ENCODE peak calls at places on chromosomes 5 and 9, in seven cellular contexts. A, S, Y, L, D, P and B are unnamed samples.

GRCh38 chr5:73564018-73564417 is 1.4 kb downstream of the ANKRA2 start:
- DNase-seq in A (no peak), L (no peak), Y (peak), P (no peak), S (no peak), D (no peak), B (no peak)

GRCh38 chr5:139914218-139914807 is 118.7 kb downstream of the PSD2 start:
- DNase-seq in Y (no peak), P (no peak), L (no peak), A (no peak), D (no peak), S (no peak), B (no peak)

GRCh38 chr5:161687316-161687715 is 1.8 kb downstream of the GABRA6 start:
- DNase-seq in A (no peak), Y (no peak), L (no peak), S (no peak), P (no peak), D (no peak), B (no peak)

GRCh38 chr9:91898451-91899433 is 51.3 kb downstream of the ROR2 start:
- DNase-seq in L (no peak), P (peak), S (peak), D (no peak), A (no peak), Y (no peak), B (no peak)

GRCh38 chr9:130780865-130781504 is 54.1 kb upstream of the ABL1 start:
- DNase-seq in A (no peak), S (no peak), Y (peak), P (peak), L (no peak), D (peak), B (no peak)

GRCh38 chr9:38026840-38027527 is 42.0 kb downstream of the SHB start:
- DNase-seq in Y (no peak), P (no peak), D (no peak), S (no peak), L (no peak), A (no peak), B (no peak)

GRCh38 chr5:64505769-64506566 is at the start of gene RGS7BP:
- DNase-seq in Y (peak), D (no peak), P (peak), A (peak), S (no peak), L (peak), B (no peak)

GRCh38 chr9:137277329-137278041 is at the start of gene TOR4A:
- DNase-seq in A (no peak), D (peak), Y (peak), P (peak), S (peak), L (peak), B (peak)

GRCh38 chr9:36193049-36193448 is 2.3 kb downstream of the CLTA start:
- DNase-seq in Y (no peak), L (no peak), P (peak), D (no peak), A (no peak), S (no peak), B (no peak)

GRCh38 chr5:176908677-176909358 is 9.7 kb upstream of the HK3 start:
- DNase-seq in Y (no peak), A (no peak), L (no peak), P (no peak), S (no peak), D (no peak), B (no peak)

GRCh38 chr5:131209506-131210191 is 38.9 kb downstream of the LYRM7 start:
- DNase-seq in A (no peak), S (no peak), D (no peak), L (peak), Y (no peak), P (no peak), B (peak)

GRCh38 chr5:74538206-74538661 is 102.3 kb downstream of the ENC1 start:
- DNase-seq in Y (peak), A (no peak), L (no peak), S (no peak), D (peak), P (peak), B (no peak)

GRCh38 chr5:73663860-73664240 is 37.9 kb downstream of the ARHGEF28 start:
- DNase-seq in L (peak), A (no peak), P (no peak), S (no peak), D (no peak), Y (no peak), B (peak)

GRCh38 chr9:129323999-129324553 is 146.0 kb upstream of the IER5L start:
- DNase-seq in S (no peak), A (no peak), L (no peak), D (no peak), P (no peak), Y (no peak), B (no peak)

GRCh38 chr9:20659474-20659962 is 24.5 kb upstream of the FOCAD start:
- DNase-seq in Y (no peak), L (no peak), A (no peak), P (no peak), D (no peak), S (no peak), B (no peak)

GRCh38 chr9:976258-976804 is at the start of gene DMRT3:
- DNase-seq in P (no peak), S (no peak), Y (no peak), L (peak), A (no peak), D (no peak), B (no peak)

GRCh38 chr5:77971965-77972544 is 195.9 kb upstream of the TBCA start:
- DNase-seq in D (no peak), Y (no peak), L (peak), A (no peak), S (no peak), P (no peak), B (no peak)

GRCh38 chr5:171485668-171486067 is 66.2 kb downstream of the FGF18 start:
- DNase-seq in A (no peak), P (no peak), D (no peak), L (no peak), S (no peak), Y (no peak), B (no peak)

GRCh38 chr9:129576546-129577543 is 44.1 kb downstream of the C9orf50 start:
- DNase-seq in D (no peak), S (peak), Y (peak), P (peak), A (no peak), L (no peak), B (no peak)

GRCh38 chr9:131656356-131657030 is 83.4 kb downstream of the RAPGEF1 start:
- DNase-seq in Y (no peak), A (no peak), D (peak), S (no peak), L (peak), P (no peak), B (peak)

GRCh38 chr5:134003957-134004625 is 684 bp downstream of the VDAC1 start:
- DNase-seq in L (peak), Y (peak), S (no peak), P (peak), A (peak), D (peak), B (no peak)

GRCh38 chr5:32439086-32439642 is 5.4 kb downstream of the ZFR start:
- DNase-seq in P (no peak), D (no peak), L (no peak), Y (no peak), S (no peak), A (no peak), B (no peak)